ENCODE peak calls at places on chromosomes 3 and 15, in four cellular contexts. J is IMR-90, K is trophoblast cell, Y is H9. C is an unnamed sample.

GRCh38 chr15:57363661-57364060 is 12.6 kb upstream of the CGNL1 start:
- DNase-seq in K (no peak), Y (no peak), J (no peak), C (no peak)

GRCh38 chr3:77915341-77915740 is 875.4 kb downstream of the ROBO2 start:
- DNase-seq in K (no peak), J (no peak), Y (no peak), C (no peak)

GRCh38 chr3:196968233-196969000 is at the start of gene PIGZ:
- DNase-seq in K (no peak), J (no peak), Y (no peak), C (no peak)

GRCh38 chr3:129978123-129978522 is 3.6 kb downstream of the TRH start:
- DNase-seq in Y (no peak), J (no peak), K (no peak), C (no peak)

GRCh38 chr15:57152666-57153065 is 223.6 kb upstream of the CGNL1 start:
- DNase-seq in J (no peak), Y (no peak), K (no peak), C (no peak)

GRCh38 chr3:119508172-119508845 is 10.0 kb downstream of the TIMMDC1 start:
- DNase-seq in K (no peak), J (no peak), Y (no peak), C (no peak)

GRCh38 chr15:51878446-51879386 is 49.3 kb downstream of the TMOD3 start:
- DNase-seq in Y (no peak), K (no peak), J (peak; percentile 62), C (no peak)

GRCh38 chr3:197511130-197511529 is 44.6 kb downstream of the BDH1 start:
- DNase-seq in Y (no peak), J (peak; percentile 63), K (no peak), C (no peak)

GRCh38 chr3:24363242-24363641 is 131.4 kb downstream of the THRB start:
- DNase-seq in K (peak; percentile 45), Y (no peak), J (no peak), C (no peak)

GRCh38 chr15:98881526-98882517 is 125.8 kb downstream of the PGPEP1L start:
- DNase-seq in Y (no peak), K (peak; percentile 44), J (peak; percentile 72), C (no peak)

GRCh38 chr3:184593201-184593922 is 31.8 kb downstream of the EPHB3 start:
- DNase-seq in J (peak; percentile 27), Y (no peak), K (no peak), C (no peak)

GRCh38 chr3:116270053-116270452 is 175.2 kb downstream of the LSAMP start:
- DNase-seq in J (peak; percentile 22), K (no peak), Y (no peak), C (no peak)

GRCh38 chr3:354433-354832 is 157.9 kb downstream of the CHL1 start:
- DNase-seq in K (peak; percentile 31), J (peak; percentile 64), Y (peak; percentile 42), C (peak; percentile 67)

GRCh38 chr15:45331977-45332376 is 46.4 kb downstream of the GATM start:
- DNase-seq in J (no peak), Y (no peak), K (no peak), C (no peak)

GRCh38 chr15:29072444-29072843 is 186.7 kb downstream of the APBA2 start:
- DNase-seq in K (no peak), Y (no peak), J (no peak), C (no peak)

GRCh38 chr3:55242921-55243320 is 244.2 kb downstream of the WNT5A start:
- DNase-seq in Y (peak; percentile 31), J (no peak), K (no peak), C (peak; percentile 23)

GRCh38 chr3:23594897-23595670 is 210.7 kb upstream of the UBE2E1 start:
- DNase-seq in K (no peak), Y (no peak), J (peak; percentile 12), C (no peak)

GRCh38 chr3:190811775-190812480 is 50.6 kb downstream of the GMNC start:
- DNase-seq in J (peak; percentile 60), Y (peak; percentile 56), K (peak; percentile 43), C (peak; percentile 73)

GRCh38 chr3:57952208-57952631 is 56.0 kb upstream of the FLNB start:
- DNase-seq in Y (peak; percentile 79), K (peak; percentile 85), J (peak; percentile 96), C (no peak)

GRCh38 chr3:108493862-108494261 is 16.5 kb downstream of the MYH15 start:
- DNase-seq in Y (peak; percentile 33), K (no peak), J (no peak), C (no peak)

GRCh38 chr3:71726106-71726505 is 904 bp upstream of the EIF4E3 start:
- DNase-seq in Y (no peak), J (no peak), K (peak; percentile 2), C (no peak)

GRCh38 chr3:46517016-46517770 is 19.4 kb downstream of the RTP3 start:
- DNase-seq in K (no peak), J (peak; percentile 86), Y (no peak), C (no peak)

GRCh38 chr15:62637498-62637897 is 405.0 kb upstream of the TPM1 start:
- DNase-seq in K (no peak), Y (no peak), J (no peak), C (no peak)

GRCh38 chr15:78992416-78993256 is 47.8 kb upstream of the CTSH start:
- DNase-seq in J (no peak), K (no peak), Y (no peak), C (no peak)

GRCh38 chr3:189272500-189273119 is 100.8 kb downstream of the TPRG1 start:
- DNase-seq in Y (no peak), K (no peak), J (no peak), C (peak; percentile 20)

GRCh38 chr3:193095366-193095765 is 145.7 kb upstream of the PLAAT1 start:
- DNase-seq in K (no peak), Y (no peak), J (no peak), C (no peak)

GRCh38 chr3:157999246-157999645 is 107.0 kb downstream of the SHOX2 start:
- DNase-seq in K (no peak), Y (no peak), J (no peak), C (no peak)

GRCh38 chr3:98518816-98519215 is 3.9 kb downstream of the CLDND1 start:
- DNase-seq in Y (no peak), K (no peak), J (no peak), C (no peak)

GRCh38 chr3:143585720-143586456 is 262.4 kb downstream of the SLC9A9 start:
- DNase-seq in Y (no peak), K (no peak), J (no peak), C (no peak)

GRCh38 chr15:39462691-39463090 is 118.2 kb upstream of the THBS1 start:
- DNase-seq in J (peak; percentile 79), K (no peak), Y (no peak), C (no peak)

GRCh38 chr3:128784228-128784627 is 58.2 kb downstream of the RAB7A start:
- DNase-seq in J (no peak), Y (peak; percentile 83), K (no peak), C (peak; percentile 26)

GRCh38 chr15:40469776-40470390 is 901 bp upstream of the CHST14 start:
- DNase-seq in Y (no peak), K (no peak), J (peak; percentile 13), C (no peak)
- H2AFZ ChIP-seq in Y (no peak overlapping the region), K (no peak overlapping the region), J (peak overlapping the region; percentile 96), C (no peak overlapping the region)

GRCh38 chr3:155876037-155876436 is 5.6 kb downstream of the GMPS start:
- DNase-seq in K (no peak), Y (no peak), J (no peak), C (no peak)

GRCh38 chr3:155880286-155880685 is 9.8 kb downstream of the GMPS start:
- DNase-seq in Y (no peak), J (no peak), K (no peak), C (no peak)

GRCh38 chr3:155872904-155873646 is 2.6 kb downstream of the GMPS start:
- DNase-seq in J (no peak), Y (no peak), K (no peak), C (no peak)

GRCh38 chr3:155871746-155872158 is 1.3 kb downstream of the GMPS start:
- DNase-seq in J (peak; percentile 22), K (no peak), Y (no peak), C (no peak)

DNA sequence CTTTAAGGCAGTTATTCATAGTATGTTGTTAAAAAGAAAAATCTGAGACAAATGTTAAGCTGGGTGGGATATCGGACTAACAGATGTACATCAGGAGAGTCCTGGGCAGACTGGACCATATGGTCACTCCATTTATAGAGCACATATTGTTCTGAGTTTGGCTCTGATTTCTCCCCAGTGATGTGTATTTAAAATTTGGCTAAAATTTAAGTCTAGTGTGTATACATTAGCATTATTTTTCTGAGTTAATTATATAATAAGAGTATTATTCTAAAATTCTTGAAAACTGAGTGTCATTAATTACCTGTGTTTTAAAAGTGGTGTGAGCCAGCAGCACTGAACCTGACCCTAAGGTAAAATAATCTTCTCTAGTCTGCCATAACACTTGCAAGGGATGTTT is 6.1 kb downstream of the GMPS start:
- DNase-seq in K (no peak), J (no peak), Y (no peak), C (no peak)
- H2BK120ac ChIP-seq in K (no peak overlapping the region), J (no peak overlapping the region), Y (no peak overlapping the region), C (no peak overlapping the region)

DNA sequence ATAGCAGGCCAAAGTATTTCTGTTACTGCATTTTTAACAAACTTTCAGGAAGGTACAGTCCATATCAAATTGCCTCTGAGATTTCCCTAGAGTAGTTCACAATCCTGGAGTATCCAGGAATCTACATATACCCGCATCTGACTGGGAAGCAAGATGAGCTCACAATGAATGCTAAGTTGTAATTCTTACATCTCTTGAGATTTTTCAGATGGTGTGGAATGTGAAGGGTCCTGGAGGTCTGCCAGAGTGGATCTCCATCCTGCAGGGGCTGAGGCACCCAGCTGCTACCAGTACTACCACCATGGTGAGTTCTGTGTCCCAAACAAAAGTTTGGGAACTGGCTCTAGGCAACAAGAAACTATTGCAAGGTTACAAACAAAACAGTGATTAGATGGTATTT is 156.7 kb upstream of the CCDC54 start:
- DNase-seq in Y (no peak), K (peak; percentile 93), J (no peak), C (no peak)
- H2AFZ ChIP-seq in Y (no peak overlapping the region), K (no peak overlapping the region), J (no peak overlapping the region), C (no peak overlapping the region)

GRCh38 chr3:124535306-124535705 is 194.9 kb upstream of the UMPS start:
- DNase-seq in J (no peak), K (no peak), Y (no peak), C (no peak)

GRCh38 chr3:124530916-124531315 is 199.3 kb upstream of the UMPS start:
- DNase-seq in K (no peak), Y (no peak), J (no peak), C (no peak)

GRCh38 chr3:124526601-124527000 is 203.7 kb upstream of the UMPS start:
- DNase-seq in Y (no peak), K (no peak), J (no peak), C (no peak)

GRCh38 chr3:124532071-124532470 is 198.2 kb upstream of the UMPS start:
- DNase-seq in Y (no peak), K (no peak), J (peak; percentile 21), C (no peak)

GRCh38 chr3:124529826-124530571 is 200.3 kb upstream of the UMPS start:
- DNase-seq in J (no peak), K (no peak), Y (no peak), C (no peak)
- H2BK120ac ChIP-seq in J (no peak overlapping the region), K (no peak overlapping the region), Y (no peak overlapping the region), C (no peak overlapping the region)

C was measured in neuronal stem cell.